ENCODE peak calls at places on chromosomes 13 and 19, in five cellular contexts. H is heart right ventricle, P is breast epithelium, V is WERI-Rb-1, I is uterus. A is an unnamed sample.

GRCh38 chr13:48562296-48563066 is 29.6 kb upstream of the RCBTB2 start:
- DNase-seq in I (no peak), P (no peak), V (no peak), H (no peak), A (no peak)

GRCh38 chr13:66860868-66861447 is 369.2 kb downstream of the PCDH9 start:
- DNase-seq in V (no peak), P (no peak), H (no peak), I (no peak), A (no peak)

GRCh38 chr13:40388617-40389016 is 277.8 kb downstream of the FOXO1 start:
- DNase-seq in V (no peak), P (no peak), H (no peak), I (no peak), A (no peak)

GRCh38 chr19:42064432-42064831 is 5.6 kb downstream of the GRIK5 start:
- DNase-seq in V (no peak), P (no peak), I (no peak), H (no peak), A (no peak)

GRCh38 chr13:33218426-33218825 is 67.1 kb downstream of the STARD13 start:
- DNase-seq in I (no peak), V (no peak), P (no peak), H (no peak), A (no peak)

GRCh38 chr13:111493468-111493867 is 173.0 kb downstream of the TEX29 start:
- DNase-seq in I (peak; percentile 0), P (peak; percentile 14), V (peak; percentile 2), H (no peak), A (no peak)

GRCh38 chr13:32838985-32839384 is 177.2 kb upstream of the KL start:
- DNase-seq in H (no peak), I (no peak), V (no peak), P (no peak), A (no peak)

GRCh38 chr13:73035660-73036059 is 23.1 kb upstream of the KLF5 start:
- DNase-seq in H (no peak), V (no peak), I (no peak), P (no peak), A (no peak)

GRCh38 chr19:54616840-54617560 is 13.3 kb upstream of the LILRB1 start:
- DNase-seq in H (no peak), P (no peak), I (no peak), V (no peak), A (no peak)

GRCh38 chr13:50291611-50292010 is 276.4 kb downstream of the KCNRG start:
- DNase-seq in V (no peak), H (no peak), I (no peak), P (no peak), A (no peak)

GRCh38 chr19:6068711-6069110 is 41.6 kb downstream of the RFX2 start:
- DNase-seq in I (no peak), V (no peak), P (no peak), H (no peak), A (peak; percentile 72)

GRCh38 chr13:19910336-19911072 is 47.1 kb upstream of the ZMYM5 start:
- DNase-seq in I (no peak), P (no peak), V (no peak), H (no peak), A (no peak)

GRCh38 chr13:27476943-27477681 is 26.7 kb upstream of the MTIF3 start:
- DNase-seq in I (no peak), V (no peak), P (peak; percentile 59), H (no peak), A (peak; percentile 38)

GRCh38 chr19:49423985-49424303 is 703 bp upstream of the PTH2 start:
- DNase-seq in V (no peak), I (no peak), P (no peak), H (no peak), A (no peak)

GRCh38 chr19:15283141-15283885 is 49.0 kb downstream of the BRD4 start:
- DNase-seq in P (no peak), H (no peak), V (no peak), I (no peak), A (no peak)

GRCh38 chr19:55212447-55212846 is 3.1 kb upstream of the PTPRH start:
- DNase-seq in P (no peak), V (no peak), H (no peak), I (no peak), A (no peak)

GRCh38 chr13:91722267-91722884 is 324.0 kb downstream of the GPC5 start:
- DNase-seq in P (no peak), V (no peak), I (no peak), H (no peak), A (no peak)

GRCh38 chr19:48244289-48244688 is 11.4 kb downstream of the CARD8 start:
- DNase-seq in H (no peak), P (no peak), I (no peak), V (no peak), A (no peak)

GRCh38 chr19:28652790-28653189 is 560.2 kb downstream of the UQCRFS1 start:
- DNase-seq in V (no peak), H (no peak), I (no peak), P (no peak), A (no peak)

GRCh38 chr13:84831666-84832657 is 949.7 kb upstream of the SLITRK1 start:
- DNase-seq in H (no peak), I (no peak), V (no peak), P (no peak), A (no peak)

GRCh38 chr19:55345818-55346724 is 6.4 kb downstream of the KMT5C start:
- DNase-seq in I (peak; percentile 67), V (peak; percentile 38), P (no peak), H (peak; percentile 61), A (no peak)

GRCh38 chr13:93284056-93284455 is 57.4 kb downstream of the GPC6 start:
- DNase-seq in H (no peak), V (peak; percentile 63), P (no peak), I (no peak), A (no peak)

GRCh38 chr13:110971486-110971885 is 56.6 kb upstream of the ANKRD10 start:
- DNase-seq in I (no peak), V (no peak), P (no peak), H (no peak), A (no peak)

GRCh38 chr13:51243832-51244231 is 21.6 kb downstream of the FAM124A start:
- DNase-seq in V (no peak), P (no peak), I (no peak), H (no peak), A (no peak)

GRCh38 chr19:1108291-1109031 is 4.7 kb downstream of the GPX4 start:
- DNase-seq in I (no peak), V (no peak), H (no peak), P (no peak), A (no peak)

GRCh38 chr13:45333973-45334922 is 6.7 kb downstream of the TPT1 start:
- DNase-seq in P (no peak), H (no peak), V (no peak), I (no peak), A (no peak)

GRCh38 chr13:113820813-113821651 is 42.8 kb downstream of the GAS6 start:
- DNase-seq in H (peak; percentile 77), V (no peak), I (peak; percentile 87), P (peak; percentile 83), A (peak; percentile 89)

GRCh38 chr13:99605417-99606321 is 104.4 kb downstream of the TM9SF2 start:
- DNase-seq in I (peak; percentile 31), V (peak; percentile 73), H (peak; percentile 43), P (no peak), A (no peak)

GRCh38 chr19:31946491-31946890 is 398.9 kb upstream of the ZNF507 start:
- DNase-seq in V (no peak), H (peak; percentile 15), P (no peak), I (no peak), A (no peak)

GRCh38 chr19:677201-677600 is 1.0 kb downstream of the FSTL3 start:
- DNase-seq in P (peak; percentile 77), V (no peak), H (peak; percentile 75), I (peak; percentile 80), A (peak; percentile 96)

DNA sequence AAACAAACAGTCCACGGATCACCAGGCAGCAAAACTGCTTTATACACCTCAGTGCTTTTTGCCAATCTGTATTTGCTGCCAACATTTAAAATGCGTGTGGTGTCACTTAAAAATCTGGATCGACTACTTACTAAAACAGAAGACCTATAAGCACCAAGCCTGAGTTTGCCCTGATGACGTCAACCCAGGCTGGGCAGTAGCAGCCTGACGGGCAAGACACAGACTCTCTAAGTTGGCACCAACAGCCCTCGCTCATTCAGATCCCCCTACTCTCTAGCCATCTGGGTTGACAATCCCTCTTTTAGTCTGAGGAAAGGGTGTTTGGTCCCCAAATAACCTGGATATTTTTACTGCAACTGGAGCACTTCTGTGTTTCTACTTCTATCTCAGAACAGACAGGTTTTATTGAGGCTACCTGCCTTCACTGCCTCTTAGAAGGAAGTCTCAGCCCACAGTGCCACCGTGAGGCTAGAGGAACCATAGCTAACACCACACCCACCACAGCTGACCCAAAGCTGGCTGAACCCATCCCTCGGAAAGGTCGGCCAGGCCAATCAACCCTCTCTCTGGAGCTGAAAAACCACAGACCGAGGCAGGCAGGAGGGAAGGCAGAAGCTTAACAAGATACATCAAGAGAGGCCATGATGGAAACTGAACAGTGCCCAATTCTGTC is 6.9 kb downstream of the SUGP2 start:
- DNase-seq in P (no peak), V (peak; percentile 36), H (no peak), I (no peak), A (no peak)
- TF ChIP-seq CTCF in P (peak; percentile 33), V (peak; percentile 44), H (peak; percentile 25), I (no peak), A (no peak)

GRCh38 chr13:59145381-59145780 is 1018.3 kb downstream of the DIAPH3 start:
- DNase-seq in V (no peak), H (no peak), P (no peak), I (no peak), A (no peak)

GRCh38 chr13:59144700-59145099 is 1019.0 kb downstream of the DIAPH3 start:
- DNase-seq in I (no peak), P (no peak), V (no peak), H (no peak), A (no peak)
- H3K4me3 ChIP-seq in I (no peak overlapping the region), P (no peak overlapping the region), V (no peak overlapping the region), H (no peak overlapping the region), A (no peak overlapping the region)

DNA sequence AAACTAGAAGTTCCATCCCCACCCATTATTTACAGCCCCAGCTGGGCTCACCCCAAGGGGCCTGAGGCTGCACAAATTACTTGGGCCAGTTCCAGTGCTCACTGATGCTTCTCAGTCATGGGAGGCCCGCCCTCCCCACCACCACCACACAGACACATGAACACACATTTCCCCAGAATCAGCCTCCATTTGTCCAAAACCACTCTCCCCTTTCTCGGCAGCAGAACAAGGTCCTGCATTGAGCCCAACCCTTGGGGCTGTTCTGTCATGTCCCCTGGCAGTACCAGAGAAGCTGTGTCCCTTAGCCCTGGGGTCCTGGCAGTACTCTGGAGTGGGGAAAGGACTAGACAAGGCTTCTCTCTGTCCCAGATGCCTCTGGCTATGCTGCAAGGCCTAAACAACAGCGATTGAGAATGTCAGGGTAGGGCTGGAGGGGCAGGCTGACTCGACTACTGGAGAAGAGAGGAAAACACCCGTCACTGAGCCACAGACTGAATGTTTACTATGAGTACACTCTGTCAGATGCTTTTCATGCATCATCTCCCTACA is 21.8 kb downstream of the SAMD4B start:
- DNase-seq in V (no peak), H (peak; percentile 33), P (no peak), I (peak; percentile 50), A (no peak)
- H3K27ac ChIP-seq in V (no peak overlapping the region), H (no peak overlapping the region), P (peak overlapping the region; percentile 63), I (peak overlapping the region; percentile 33), A (no peak overlapping the region)

GRCh38 chr19:2905918-2906519 is 5.3 kb downstream of the ZNF57 start:
- DNase-seq in H (no peak), I (no peak), P (no peak), V (no peak), A (no peak)
- TF ChIP-seq CTCF in H (no peak), I (no peak), P (no peak), V (no peak), A (no peak)